ENCODE peak calls at places on chromosome X, in nine cellular contexts. V is D721Med, R is type B pancreatic cell, H is endodermal cell, J is PC-3, S is fibroblast of villous mesenchyme, Z is uterus, K is mammary epithelial cell, U is MM.1S. G is an unnamed sample.
A peak's percentile ranks its signal among the peaks of the same experiment; 100 is the strongest.

GRCh38 chrX:7264399-7264798 is 116.4 kb upstream of the PUDP start:
- DNase-seq in V (no peak), R (no peak), H (no peak), J (no peak), S (no peak), Z (no peak), K (no peak), U (no peak), G (peak; percentile 22)

GRCh38 chrX:77918568-77918967 is 8.1 kb downstream of the ATP7A start:
- DNase-seq in V (no peak), R (no peak), H (no peak), J (peak; percentile 26), S (peak; percentile 32), Z (no peak), K (peak; percentile 28), U (no peak), G (no peak)

GRCh38 chrX:148661035-148661434 is 160.6 kb downstream of the AFF2 start:
- DNase-seq in V (no peak), R (no peak), H (no peak), J (peak; percentile 2), S (peak; percentile 4), Z (no peak), K (peak; percentile 20), U (no peak), G (no peak)

GRCh38 chrX:13937370-13938052 is 92.2 kb downstream of the GEMIN8 start:
- DNase-seq in V (no peak), R (no peak), H (peak; percentile 72), J (no peak), S (peak; percentile 70), Z (no peak), K (no peak), U (no peak), G (peak; percentile 22)

GRCh38 chrX:23246001-23246400 is 88.6 kb upstream of the PTCHD1 start:
- DNase-seq in V (no peak), R (no peak), H (no peak), J (peak; percentile 77), S (peak; percentile 8), Z (no peak), K (peak; percentile 0), U (no peak), G (no peak)

GRCh38 chrX:39582091-39582490 is 515.7 kb downstream of the BCOR start:
- DNase-seq in V (no peak), R (no peak), H (no peak), J (peak; percentile 38), S (no peak), Z (no peak), K (peak; percentile 27), U (no peak), G (no peak)

GRCh38 chrX:38618152-38618551 is 56.8 kb downstream of the TSPAN7 start:
- DNase-seq in V (no peak), R (no peak), H (no peak), J (no peak), S (no peak), Z (no peak), K (no peak), U (no peak), G (no peak)

GRCh38 chrX:141701081-141701480 is 2.5 kb upstream of the SPANXD start:
- DNase-seq in V (no peak), R (no peak), H (no peak), J (no peak), S (peak; percentile 0), Z (no peak), K (peak; percentile 9), U (no peak), G (no peak)

GRCh38 chrX:17580529-17581155 is 156.7 kb upstream of the SCML1 start:
- DNase-seq in V (no peak), R (no peak), H (no peak), J (no peak), S (peak; percentile 72), Z (peak; percentile 50), K (no peak), U (no peak), G (no peak)

GRCh38 chrX:111505783-111506182 is 5.7 kb upstream of the SERTM2 start:
- DNase-seq in V (no peak), R (no peak), H (no peak), J (no peak), S (no peak), Z (no peak), K (no peak), U (no peak), G (no peak)

GRCh38 chrX:153643431-153644351 is 3.3 kb upstream of the DUSP9 start:
- DNase-seq in V (no peak), R (peak; percentile 68), H (peak; percentile 56), J (peak; percentile 19), S (no peak), Z (peak; percentile 7), K (no peak), U (no peak), G (no peak)

GRCh38 chrX:100964362-100964761 is 5.1 kb upstream of the ARL13A start:
- DNase-seq in V (no peak), R (no peak), H (no peak), J (no peak), S (no peak), Z (no peak), K (no peak), U (no peak), G (no peak)

GRCh38 chrX:153560000-153560399 is 38.9 kb downstream of the CCNQ start:
- DNase-seq in V (no peak), R (no peak), H (no peak), J (no peak), S (peak; percentile 25), Z (no peak), K (no peak), U (no peak), G (no peak)

GRCh38 chrX:30513284-30513683 is 64.3 kb downstream of the TASL start:
- DNase-seq in V (no peak), R (no peak), H (no peak), J (peak; percentile 31), S (peak; percentile 2), Z (no peak), K (no peak), U (no peak), G (peak; percentile 18)

GRCh38 chrX:15930585-15930984 is 76.0 kb upstream of the AP1S2 start:
- DNase-seq in V (no peak), R (no peak), H (no peak), J (peak; percentile 66), S (peak; percentile 28), Z (no peak), K (peak; percentile 45), U (no peak), G (peak; percentile 26)

GRCh38 chrX:41759817-41760216 is 35.8 kb downstream of the GPR82 start:
- DNase-seq in V (no peak), R (no peak), H (no peak), J (peak; percentile 39), S (peak; percentile 52), Z (no peak), K (peak; percentile 3), U (peak; percentile 26), G (peak; percentile 40)

GRCh38 chrX:39936886-39937770 is 160.6 kb downstream of the BCOR start:
- DNase-seq in V (no peak), R (no peak), H (no peak), J (no peak), S (no peak), Z (no peak), K (no peak), U (peak; percentile 69), G (peak; percentile 34)

GRCh38 chrX:40953369-40953768 is 131.9 kb upstream of the USP9X start:
- DNase-seq in V (no peak), R (no peak), H (no peak), J (no peak), S (no peak), Z (no peak), K (no peak), U (no peak), G (peak; percentile 39)

GRCh38 chrX:150587585-150588503 is 19.4 kb downstream of the MTM1 start:
- DNase-seq in V (no peak), R (no peak), H (peak; percentile 67), J (peak; percentile 50), S (peak; percentile 30), Z (no peak), K (no peak), U (no peak), G (no peak)

GRCh38 chrX:44203791-44204190 is 139.7 kb downstream of the EFHC2 start:
- DNase-seq in V (no peak), R (no peak), H (no peak), J (peak; percentile 60), S (no peak), Z (no peak), K (peak; percentile 3), U (no peak), G (no peak)
- TF ChIP-seq CTCF in V (no peak), R (no peak), H (peak; percentile 68), J (peak; percentile 69), S (peak; percentile 5), Z (no peak), K (peak; percentile 62), U (no peak), G (no peak)

GRCh38 chrX:107677909-107678308 is 49.6 kb downstream of the PRPS1 start:
- DNase-seq in V (no peak), R (no peak), H (peak; percentile 42), J (no peak), S (no peak), Z (no peak), K (no peak), U (no peak), G (no peak)

GRCh38 chrX:107678957-107679740 is 50.8 kb downstream of the PRPS1 start:
- DNase-seq in V (no peak), R (no peak), H (peak; percentile 40), J (no peak), S (peak; percentile 91), Z (peak; percentile 87), K (peak; percentile 63), U (peak; percentile 39), G (no peak)

GRCh38 chrX:107675823-107676555 is 47.7 kb downstream of the PRPS1 start:
- DNase-seq in V (no peak), R (no peak), H (peak; percentile 61), J (no peak), S (peak; percentile 87), Z (peak; percentile 60), K (peak; percentile 30), U (peak; percentile 56), G (no peak)

GRCh38 chrX:107676559-107677378 is 48.5 kb downstream of the PRPS1 start:
- DNase-seq in V (no peak), R (no peak), H (peak; percentile 82), J (peak; percentile 80), S (peak; percentile 98), Z (peak; percentile 87), K (peak; percentile 93), U (peak; percentile 61), G (no peak)

GRCh38 chrX:107677501-107677901 is 49.2 kb downstream of the PRPS1 start:
- DNase-seq in V (no peak), R (no peak), H (peak; percentile 81), J (peak; percentile 21), S (peak; percentile 58), Z (no peak), K (peak; percentile 56), U (no peak), G (no peak)
- TF ChIP-seq CTCF in V (no peak), R (no peak), H (peak; percentile 21), J (peak; percentile 26), S (no peak), Z (no peak), K (no peak), U (peak; percentile 5), G (no peak)

GRCh38 chrX:9643807-9644206 is 121.8 kb downstream of the GPR143 start:
- DNase-seq in V (no peak), R (no peak), H (no peak), J (no peak), S (no peak), Z (no peak), K (no peak), U (no peak), G (no peak)
- TF ChIP-seq CTCF in V (no peak), R (no peak), H (no peak), J (no peak), S (no peak), Z (no peak), K (no peak), U (no peak), G (no peak)

GRCh38 chrX:48466696-48467095 is 3.4 kb downstream of the SLC38A5 start:
- DNase-seq in V (no peak), R (no peak), H (peak; percentile 63), J (no peak), S (no peak), Z (no peak), K (no peak), U (no peak), G (peak; percentile 7)
- TF ChIP-seq CTCF in V (peak; percentile 23), R (peak; percentile 46), H (peak; percentile 57), J (peak; percentile 29), S (peak; percentile 17), Z (no peak), K (no peak), U (peak; percentile 30), G (peak; percentile 36)

G was measured in GM13977.